ENCODE peak calls at places on chromosomes 16 and 17, in seven cellular contexts. One of them, this sample, is unnamed.

GRCh38 chr16:87463722-87464690 is 28.8 kb downstream of the ZCCHC14 start:
- DNase-seq in pancreas: no peak
- DNase-seq in Right ventricle myocardium superior: no peak
- DNase-seq in psoas muscle: no peak
- DNase-seq in activated effector memory CD4-positive, alpha-beta T cell treated with anti-CD3 and anti-CD28 coated beads, Interleukin-2, amount 50 U/mL, for 16 hours: peak
- DNase-seq in adrenal gland: peak
- DNase-seq in effector memory CD4-positive, alpha-beta T cell: peak
- DNase-seq in this sample: no peak

GRCh38 chr16:68445458-68445857 is 2.9 kb downstream of the SMPD3 start:
- DNase-seq in pancreas: no peak
- DNase-seq in Right ventricle myocardium superior: no peak
- DNase-seq in psoas muscle: no peak
- DNase-seq in activated effector memory CD4-positive, alpha-beta T cell treated with anti-CD3 and anti-CD28 coated beads, Interleukin-2, amount 50 U/mL, for 16 hours: no peak
- DNase-seq in adrenal gland: peak
- DNase-seq in effector memory CD4-positive, alpha-beta T cell: no peak
- DNase-seq in this sample: peak

GRCh38 chr16:30137897-30138296 is 14.9 kb upstream of the MAPK3 start:
- DNase-seq in pancreas: no peak
- DNase-seq in Right ventricle myocardium superior: peak
- DNase-seq in psoas muscle: no peak
- DNase-seq in activated effector memory CD4-positive, alpha-beta T cell treated with anti-CD3 and anti-CD28 coated beads, Interleukin-2, amount 50 U/mL, for 16 hours: no peak
- DNase-seq in adrenal gland: no peak
- DNase-seq in effector memory CD4-positive, alpha-beta T cell: no peak
- DNase-seq in this sample: no peak

GRCh38 chr17:55336426-55336825 is 71.7 kb downstream of the HLF start:
- DNase-seq in pancreas: no peak
- DNase-seq in Right ventricle myocardium superior: no peak
- DNase-seq in psoas muscle: no peak
- DNase-seq in activated effector memory CD4-positive, alpha-beta T cell treated with anti-CD3 and anti-CD28 coated beads, Interleukin-2, amount 50 U/mL, for 16 hours: no peak
- DNase-seq in adrenal gland: no peak
- DNase-seq in effector memory CD4-positive, alpha-beta T cell: no peak
- DNase-seq in this sample: no peak

GRCh38 chr17:19753661-19754463 is 5.8 kb upstream of the ALDH3A1 start:
- DNase-seq in pancreas: peak
- DNase-seq in Right ventricle myocardium superior: no peak
- DNase-seq in psoas muscle: peak
- DNase-seq in activated effector memory CD4-positive, alpha-beta T cell treated with anti-CD3 and anti-CD28 coated beads, Interleukin-2, amount 50 U/mL, for 16 hours: peak
- DNase-seq in adrenal gland: peak
- DNase-seq in effector memory CD4-positive, alpha-beta T cell: no peak
- DNase-seq in this sample: peak

GRCh38 chr16:9966569-9967157 is 215.6 kb downstream of the GRIN2A start:
- DNase-seq in pancreas: no peak
- DNase-seq in Right ventricle myocardium superior: no peak
- DNase-seq in psoas muscle: no peak
- DNase-seq in activated effector memory CD4-positive, alpha-beta T cell treated with anti-CD3 and anti-CD28 coated beads, Interleukin-2, amount 50 U/mL, for 16 hours: no peak
- DNase-seq in adrenal gland: no peak
- DNase-seq in effector memory CD4-positive, alpha-beta T cell: no peak
- DNase-seq in this sample: no peak

GRCh38 chr16:1550061-1550460 is 16.6 kb downstream of the TMEM204 start:
- DNase-seq in pancreas: no peak
- DNase-seq in Right ventricle myocardium superior: no peak
- DNase-seq in psoas muscle: no peak
- DNase-seq in activated effector memory CD4-positive, alpha-beta T cell treated with anti-CD3 and anti-CD28 coated beads, Interleukin-2, amount 50 U/mL, for 16 hours: no peak
- DNase-seq in adrenal gland: no peak
- DNase-seq in effector memory CD4-positive, alpha-beta T cell: no peak
- DNase-seq in this sample: no peak

GRCh38 chr16:26554030-26554429 is 512.7 kb upstream of the C16orf82 start:
- DNase-seq in pancreas: no peak
- DNase-seq in Right ventricle myocardium superior: no peak
- DNase-seq in psoas muscle: no peak
- DNase-seq in activated effector memory CD4-positive, alpha-beta T cell treated with anti-CD3 and anti-CD28 coated beads, Interleukin-2, amount 50 U/mL, for 16 hours: no peak
- DNase-seq in adrenal gland: no peak
- DNase-seq in effector memory CD4-positive, alpha-beta T cell: no peak
- DNase-seq in this sample: no peak

GRCh38 chr16:47067203-47067602 is 76.5 kb downstream of the NETO2 start:
- DNase-seq in pancreas: no peak
- DNase-seq in Right ventricle myocardium superior: no peak
- DNase-seq in psoas muscle: no peak
- DNase-seq in activated effector memory CD4-positive, alpha-beta T cell treated with anti-CD3 and anti-CD28 coated beads, Interleukin-2, amount 50 U/mL, for 16 hours: no peak
- DNase-seq in adrenal gland: no peak
- DNase-seq in effector memory CD4-positive, alpha-beta T cell: no peak
- DNase-seq in this sample: no peak

GRCh38 chr16:19522369-19523159 is 666 bp upstream of the GDE1 start:
- DNase-seq in pancreas: no peak
- DNase-seq in Right ventricle myocardium superior: no peak
- DNase-seq in psoas muscle: no peak
- DNase-seq in activated effector memory CD4-positive, alpha-beta T cell treated with anti-CD3 and anti-CD28 coated beads, Interleukin-2, amount 50 U/mL, for 16 hours: no peak
- DNase-seq in adrenal gland: no peak
- DNase-seq in effector memory CD4-positive, alpha-beta T cell: no peak
- DNase-seq in this sample: no peak

This sample was measured in NCI-H1105.